ENCODE peak calls at places on chromosomes 6 and 20, in six cellular contexts. V, K, U, G, Z and P are unnamed samples.

GRCh38 chr6:126035764-126036163 is 49.4 kb downstream of the TRMT11 start:
- DNase-seq in U (no peak), G (no peak), Z (no peak), K (no peak), V (no peak), P (no peak)

GRCh38 chr20:60559462-60559861 is 601.2 kb downstream of the CDH26 start:
- DNase-seq in K (no peak), Z (no peak), U (no peak), V (no peak), G (no peak), P (no peak)

GRCh38 chr6:14126250-14126649 is 8.7 kb downstream of the CD83 start:
- DNase-seq in K (no peak), V (peak), G (no peak), Z (peak), U (no peak), P (no peak)

GRCh38 chr6:44309092-44309491 is 4.1 kb downstream of the AARS2 start:
- DNase-seq in Z (peak), G (no peak), V (no peak), U (no peak), K (peak), P (no peak)

GRCh38 chr20:46350986-46351267 is 42.6 kb upstream of the CDH22 start:
- DNase-seq in U (no peak), K (no peak), Z (no peak), V (no peak), G (no peak), P (no peak)

GRCh38 chr20:63536241-63536977 is 767 bp downstream of the PTK6 start:
- DNase-seq in V (no peak), U (no peak), Z (peak), K (no peak), G (no peak), P (no peak)

GRCh38 chr6:14596410-14596809 is 478.8 kb downstream of the CD83 start:
- DNase-seq in K (no peak), U (no peak), G (no peak), V (no peak), Z (peak), P (no peak)

GRCh38 chr6:121884621-121885020 is 449.2 kb downstream of the GJA1 start:
- DNase-seq in V (no peak), K (no peak), Z (no peak), U (no peak), G (no peak), P (no peak)

GRCh38 chr6:167811040-167811439 is 15.7 kb upstream of the AFDN start:
- DNase-seq in V (no peak), U (no peak), K (no peak), G (no peak), Z (no peak), P (no peak)